ENCODE peak calls at places on chromosome 19, in seven cellular contexts. One of them, this sample, is unnamed.

GRCh38 chr19:35539850-35540249 is 5.6 kb upstream of the TMEM147 start:
- DNase-seq in RWPE2: no peak
- DNase-seq in progenitor cell of endocrine pancreas: no peak
- DNase-seq in thoracic aorta: no peak
- DNase-seq in stomach: no peak
- DNase-seq in kidney epithelial cell: no peak
- DNase-seq in upper lobe of right lung: no peak
- DNase-seq in this sample: no peak

GRCh38 chr19:17448190-17448967 is at the start of gene TMEM221:
- DNase-seq in RWPE2: no peak
- DNase-seq in stomach: peak; percentile 47
- DNase-seq in upper lobe of right lung: peak; percentile 69
- DNase-seq in progenitor cell of endocrine pancreas: peak; percentile 71
- DNase-seq in kidney epithelial cell: no peak
- DNase-seq in thoracic aorta: no peak
- DNase-seq in this sample: no peak

GRCh38 chr19:16216744-16217670 is 19.3 kb downstream of the AP1M1 start:
- DNase-seq in thoracic aorta: no peak
- DNase-seq in stomach: no peak
- DNase-seq in upper lobe of right lung: no peak
- DNase-seq in kidney epithelial cell: no peak
- DNase-seq in progenitor cell of endocrine pancreas: no peak
- DNase-seq in RWPE2: no peak
- DNase-seq in this sample: no peak

GRCh38 chr19:53076984-53077383 is 26.2 kb downstream of the ZNF160 start:
- DNase-seq in RWPE2: no peak
- DNase-seq in progenitor cell of endocrine pancreas: peak; percentile 50
- DNase-seq in stomach: no peak
- DNase-seq in thoracic aorta: no peak
- DNase-seq in kidney epithelial cell: no peak
- DNase-seq in upper lobe of right lung: no peak
- DNase-seq in this sample: no peak

GRCh38 chr19:40584007-40584406 is 7.3 kb downstream of the SHKBP1 start:
- DNase-seq in thoracic aorta: no peak
- DNase-seq in RWPE2: no peak
- DNase-seq in kidney epithelial cell: no peak
- DNase-seq in upper lobe of right lung: no peak
- DNase-seq in stomach: no peak
- DNase-seq in progenitor cell of endocrine pancreas: no peak
- DNase-seq in this sample: no peak

GRCh38 chr19:2083174-2083854 is 12.8 kb downstream of the MOB3A start:
- DNase-seq in stomach: no peak
- DNase-seq in upper lobe of right lung: no peak
- DNase-seq in RWPE2: no peak
- DNase-seq in kidney epithelial cell: no peak
- DNase-seq in progenitor cell of endocrine pancreas: no peak
- DNase-seq in thoracic aorta: no peak
- DNase-seq in this sample: no peak

GRCh38 chr19:31352782-31353651 is 3.8 kb upstream of the TSHZ3 start:
- DNase-seq in upper lobe of right lung: no peak
- DNase-seq in RWPE2: no peak
- DNase-seq in thoracic aorta: no peak
- DNase-seq in progenitor cell of endocrine pancreas: no peak
- DNase-seq in stomach: no peak
- DNase-seq in kidney epithelial cell: no peak
- DNase-seq in this sample: no peak

GRCh38 chr19:16111160-16111908 is at the start of gene RAB8A:
- DNase-seq in kidney epithelial cell: peak; percentile 93
- DNase-seq in RWPE2: peak; percentile 98
- DNase-seq in upper lobe of right lung: peak; percentile 100
- DNase-seq in progenitor cell of endocrine pancreas: peak; percentile 99
- DNase-seq in thoracic aorta: peak; percentile 96
- DNase-seq in stomach: peak; percentile 99
- DNase-seq in this sample: peak; percentile 99

GRCh38 chr19:17184381-17184841 is 30.7 kb upstream of the USE1 start:
- DNase-seq in RWPE2: no peak
- DNase-seq in kidney epithelial cell: no peak
- DNase-seq in progenitor cell of endocrine pancreas: no peak
- DNase-seq in stomach: no peak
- DNase-seq in upper lobe of right lung: no peak
- DNase-seq in thoracic aorta: no peak
- DNase-seq in this sample: no peak

GRCh38 chr19:33473644-33474305 is 47.8 kb downstream of the PEPD start:
- DNase-seq in RWPE2: no peak
- DNase-seq in stomach: no peak
- DNase-seq in progenitor cell of endocrine pancreas: no peak
- DNase-seq in upper lobe of right lung: peak; percentile 31
- DNase-seq in thoracic aorta: no peak
- DNase-seq in kidney epithelial cell: no peak
- DNase-seq in this sample: no peak

GRCh38 chr19:55462722-55463121 is 1.3 kb upstream of the ISOC2 start:
- DNase-seq in kidney epithelial cell: no peak
- DNase-seq in RWPE2: no peak
- DNase-seq in thoracic aorta: no peak
- DNase-seq in upper lobe of right lung: no peak
- DNase-seq in progenitor cell of endocrine pancreas: no peak
- DNase-seq in stomach: no peak
- DNase-seq in this sample: no peak

GRCh38 chr19:54014920-54015560 is 23.6 kb downstream of the CACNG6 start:
- DNase-seq in RWPE2: no peak
- DNase-seq in stomach: no peak
- DNase-seq in progenitor cell of endocrine pancreas: no peak
- DNase-seq in kidney epithelial cell: no peak
- DNase-seq in upper lobe of right lung: no peak
- DNase-seq in thoracic aorta: no peak
- DNase-seq in this sample: no peak

GRCh38 chr19:12752056-12752781 is 628 bp downstream of the BEST2 start:
- DNase-seq in RWPE2: no peak
- DNase-seq in upper lobe of right lung: no peak
- DNase-seq in stomach: no peak
- DNase-seq in progenitor cell of endocrine pancreas: no peak
- DNase-seq in thoracic aorta: no peak
- DNase-seq in kidney epithelial cell: no peak
- DNase-seq in this sample: no peak

GRCh38 chr19:53900191-53900860 is 8.8 kb upstream of the CACNG7 start:
- DNase-seq in RWPE2: no peak
- DNase-seq in kidney epithelial cell: no peak
- DNase-seq in thoracic aorta: no peak
- DNase-seq in stomach: no peak
- DNase-seq in progenitor cell of endocrine pancreas: no peak
- DNase-seq in upper lobe of right lung: no peak
- DNase-seq in this sample: no peak

GRCh38 chr19:16016226-16017137 is 59.8 kb upstream of the TPM4 start:
- DNase-seq in thoracic aorta: no peak
- DNase-seq in upper lobe of right lung: peak; percentile 54
- DNase-seq in stomach: peak; percentile 22
- DNase-seq in progenitor cell of endocrine pancreas: no peak
- DNase-seq in kidney epithelial cell: no peak
- DNase-seq in RWPE2: no peak
- DNase-seq in this sample: no peak

GRCh38 chr19:48413879-48414623 is 20.6 kb downstream of the GRIN2D start:
- DNase-seq in kidney epithelial cell: no peak
- DNase-seq in upper lobe of right lung: peak; percentile 59
- DNase-seq in stomach: no peak
- DNase-seq in thoracic aorta: no peak
- DNase-seq in RWPE2: peak; percentile 67
- DNase-seq in progenitor cell of endocrine pancreas: no peak
- DNase-seq in this sample: no peak

GRCh38 chr19:47190167-47190727 is 40.8 kb downstream of the BBC3 start:
- DNase-seq in kidney epithelial cell: peak; percentile 67
- DNase-seq in RWPE2: no peak
- DNase-seq in upper lobe of right lung: peak; percentile 90
- DNase-seq in progenitor cell of endocrine pancreas: no peak
- DNase-seq in stomach: peak; percentile 90
- DNase-seq in thoracic aorta: peak; percentile 54
- DNase-seq in this sample: peak; percentile 43

GRCh38 chr19:34308381-34309367 is 54.3 kb downstream of the GARRE1 start:
- DNase-seq in thoracic aorta: no peak
- DNase-seq in RWPE2: no peak
- DNase-seq in progenitor cell of endocrine pancreas: no peak
- DNase-seq in upper lobe of right lung: no peak
- DNase-seq in kidney epithelial cell: no peak
- DNase-seq in stomach: no peak
- DNase-seq in this sample: no peak

GRCh38 chr19:13195678-13196077 is 45.5 kb downstream of the IER2 start:
- DNase-seq in RWPE2: no peak
- DNase-seq in kidney epithelial cell: no peak
- DNase-seq in stomach: peak; percentile 83
- DNase-seq in progenitor cell of endocrine pancreas: no peak
- DNase-seq in thoracic aorta: no peak
- DNase-seq in upper lobe of right lung: no peak
- DNase-seq in this sample: peak; percentile 43

GRCh38 chr19:49863935-49864320 is 3.4 kb downstream of the PNKP start:
- DNase-seq in kidney epithelial cell: no peak
- DNase-seq in RWPE2: no peak
- DNase-seq in stomach: no peak
- DNase-seq in progenitor cell of endocrine pancreas: no peak
- DNase-seq in upper lobe of right lung: no peak
- DNase-seq in thoracic aorta: no peak
- DNase-seq in this sample: no peak

GRCh38 chr19:49861541-49862410 is 5.6 kb downstream of the PNKP start:
- DNase-seq in upper lobe of right lung: no peak
- DNase-seq in kidney epithelial cell: no peak
- DNase-seq in stomach: peak; percentile 78
- DNase-seq in RWPE2: no peak
- DNase-seq in thoracic aorta: no peak
- DNase-seq in progenitor cell of endocrine pancreas: no peak
- DNase-seq in this sample: no peak

GRCh38 chr19:49861127-49861526 is 6.2 kb downstream of the PNKP start:
- DNase-seq in RWPE2: no peak
- DNase-seq in kidney epithelial cell: no peak
- DNase-seq in stomach: peak; percentile 78
- DNase-seq in upper lobe of right lung: peak; percentile 72
- DNase-seq in thoracic aorta: no peak
- DNase-seq in progenitor cell of endocrine pancreas: no peak
- DNase-seq in this sample: no peak

GRCh38 chr19:49863254-49863934 is 4.0 kb downstream of the PNKP start:
- DNase-seq in progenitor cell of endocrine pancreas: no peak
- DNase-seq in RWPE2: no peak
- DNase-seq in upper lobe of right lung: no peak
- DNase-seq in kidney epithelial cell: no peak
- DNase-seq in stomach: no peak
- DNase-seq in thoracic aorta: no peak
- DNase-seq in this sample: no peak

GRCh38 chr19:49862411-49863253 is 4.7 kb downstream of the PNKP start:
- DNase-seq in progenitor cell of endocrine pancreas: no peak
- DNase-seq in thoracic aorta: no peak
- DNase-seq in upper lobe of right lung: peak; percentile 70
- DNase-seq in stomach: no peak
- DNase-seq in RWPE2: no peak
- DNase-seq in kidney epithelial cell: no peak
- DNase-seq in this sample: no peak
- TF ChIP-seq CTCF in progenitor cell of endocrine pancreas: peak; percentile 31
- TF ChIP-seq CTCF in thoracic aorta: no peak
- TF ChIP-seq CTCF in upper lobe of right lung: no peak
- TF ChIP-seq CTCF in stomach: no peak
- TF ChIP-seq CTCF in RWPE2: peak; percentile 17
- TF ChIP-seq CTCF in kidney epithelial cell: peak; percentile 39
- TF ChIP-seq CTCF in this sample: no peak

GRCh38 chr19:56667311-56667870 is 4.2 kb downstream of the ZNF835 start:
- DNase-seq in thoracic aorta: no peak
- DNase-seq in progenitor cell of endocrine pancreas: no peak
- DNase-seq in stomach: no peak
- DNase-seq in upper lobe of right lung: peak; percentile 36
- DNase-seq in kidney epithelial cell: no peak
- DNase-seq in RWPE2: no peak
- DNase-seq in this sample: no peak

GRCh38 chr19:56668676-56669075 is 2.9 kb downstream of the ZNF835 start:
- DNase-seq in progenitor cell of endocrine pancreas: no peak
- DNase-seq in kidney epithelial cell: no peak
- DNase-seq in upper lobe of right lung: peak; percentile 41
- DNase-seq in thoracic aorta: no peak
- DNase-seq in RWPE2: no peak
- DNase-seq in stomach: no peak
- DNase-seq in this sample: no peak

GRCh38 chr19:56670401-56670960 is 1.1 kb downstream of the ZNF835 start:
- DNase-seq in upper lobe of right lung: no peak
- DNase-seq in RWPE2: no peak
- DNase-seq in thoracic aorta: no peak
- DNase-seq in progenitor cell of endocrine pancreas: no peak
- DNase-seq in stomach: no peak
- DNase-seq in kidney epithelial cell: no peak
- DNase-seq in this sample: no peak

GRCh38 chr19:56670961-56671612 is 470 bp downstream of the ZNF835 start:
- DNase-seq in thoracic aorta: no peak
- DNase-seq in kidney epithelial cell: no peak
- DNase-seq in upper lobe of right lung: no peak
- DNase-seq in RWPE2: no peak
- DNase-seq in stomach: no peak
- DNase-seq in progenitor cell of endocrine pancreas: no peak
- DNase-seq in this sample: no peak

GRCh38 chr19:56671613-56671994 is at the start of gene ZNF835:
- DNase-seq in RWPE2: no peak
- DNase-seq in stomach: peak; percentile 76
- DNase-seq in thoracic aorta: peak; percentile 60
- DNase-seq in kidney epithelial cell: peak; percentile 23
- DNase-seq in progenitor cell of endocrine pancreas: no peak
- DNase-seq in upper lobe of right lung: peak; percentile 94
- DNase-seq in this sample: no peak
- TF ChIP-seq CTCF in RWPE2: no peak
- TF ChIP-seq CTCF in stomach: no peak
- TF ChIP-seq CTCF in thoracic aorta: peak; percentile 46
- TF ChIP-seq CTCF in kidney epithelial cell: no peak
- TF ChIP-seq CTCF in progenitor cell of endocrine pancreas: no peak
- TF ChIP-seq CTCF in upper lobe of right lung: peak; percentile 31
- TF ChIP-seq CTCF in this sample: no peak

DNA sequence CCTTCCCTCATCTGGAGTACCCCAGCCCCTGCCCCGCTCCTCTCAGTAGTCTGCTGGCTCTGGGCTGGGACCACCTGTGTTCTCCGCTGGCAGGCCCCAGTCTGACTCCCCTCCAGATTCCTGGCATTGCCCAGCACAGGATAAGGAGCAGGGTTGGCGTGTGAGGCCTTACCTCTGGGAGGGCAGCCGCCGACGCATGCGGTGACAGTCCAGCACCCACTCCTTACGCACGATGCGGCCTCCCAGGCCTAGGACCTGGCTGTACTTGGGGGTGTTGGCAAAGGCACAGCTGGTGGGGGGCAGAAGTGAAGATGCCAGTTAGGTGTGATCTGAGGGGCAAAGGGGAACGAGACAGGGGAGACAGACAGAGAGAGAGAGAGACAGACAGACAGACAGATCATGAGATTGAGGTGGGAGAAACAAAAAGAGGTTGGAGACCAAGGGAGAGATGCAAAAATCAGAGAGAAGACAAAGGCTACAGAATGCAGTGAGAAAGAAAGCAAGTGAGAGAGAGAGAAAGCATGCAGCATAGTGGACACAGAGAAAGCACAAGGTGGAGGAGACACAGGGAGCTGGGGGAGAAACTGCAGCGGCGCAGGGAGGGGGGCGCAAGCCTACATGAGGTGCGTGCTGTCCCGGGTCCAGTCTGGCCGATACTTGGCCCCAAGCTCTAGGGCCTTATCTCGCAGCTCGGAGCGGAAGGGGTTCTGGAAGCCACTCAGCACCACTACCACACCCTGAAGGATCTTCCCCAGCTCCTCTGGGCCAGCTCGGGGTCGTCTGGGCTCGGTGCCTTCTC is 18.6 kb downstream of the ZNF575 start:
- DNase-seq in kidney epithelial cell: no peak
- DNase-seq in RWPE2: no peak
- DNase-seq in stomach: no peak
- DNase-seq in progenitor cell of endocrine pancreas: no peak
- DNase-seq in thoracic aorta: no peak
- DNase-seq in upper lobe of right lung: no peak
- DNase-seq in this sample: no peak
- TF ChIP-seq CTCF in kidney epithelial cell: no peak
- TF ChIP-seq CTCF in RWPE2: no peak
- TF ChIP-seq CTCF in stomach: no peak
- TF ChIP-seq CTCF in progenitor cell of endocrine pancreas: no peak
- TF ChIP-seq CTCF in thoracic aorta: no peak
- TF ChIP-seq CTCF in upper lobe of right lung: no peak
- TF ChIP-seq CTCF in this sample: no peak

GRCh38 chr19:38869836-38870607 is 8.1 kb downstream of the RINL start:
- DNase-seq in RWPE2: no peak
- DNase-seq in progenitor cell of endocrine pancreas: peak; percentile 76
- DNase-seq in upper lobe of right lung: peak; percentile 97
- DNase-seq in kidney epithelial cell: no peak
- DNase-seq in stomach: peak; percentile 95
- DNase-seq in thoracic aorta: no peak
- DNase-seq in this sample: peak; percentile 39
- TF ChIP-seq CTCF in RWPE2: peak; percentile 85
- TF ChIP-seq CTCF in progenitor cell of endocrine pancreas: peak; percentile 79
- TF ChIP-seq CTCF in upper lobe of right lung: peak; percentile 87
- TF ChIP-seq CTCF in kidney epithelial cell: peak; percentile 71
- TF ChIP-seq CTCF in stomach: no peak
- TF ChIP-seq CTCF in thoracic aorta: peak; percentile 76
- TF ChIP-seq CTCF in this sample: peak; percentile 41